ENCODE peak calls at places on chromosomes 16 and 17, in five cellular contexts. One of them, this sample, is unnamed.

GRCh38 chr16:89094252-89094901 is 725 bp downstream of the ACSF3 start:
- ATAC-seq in heart left ventricle: no peak
- ATAC-seq in K562: no peak
- ATAC-seq in A549: peak
- ATAC-seq in HepG2: peak
- ATAC-seq in this sample: no peak

GRCh38 chr16:30115238-30115637 is 1.9 kb upstream of the GDPD3 start:
- ATAC-seq in heart left ventricle: peak
- ATAC-seq in K562: no peak
- ATAC-seq in A549: no peak
- ATAC-seq in HepG2: no peak
- ATAC-seq in this sample: no peak

GRCh38 chr17:74231846-74232713 is 18.7 kb downstream of the TTYH2 start:
- ATAC-seq in heart left ventricle: no peak
- ATAC-seq in K562: no peak
- ATAC-seq in A549: no peak
- ATAC-seq in HepG2: no peak
- ATAC-seq in this sample: no peak

GRCh38 chr16:66440271-66440802 is 13.2 kb downstream of the BEAN1 start:
- ATAC-seq in heart left ventricle: no peak
- ATAC-seq in K562: no peak
- ATAC-seq in A549: no peak
- ATAC-seq in HepG2: no peak
- ATAC-seq in this sample: no peak

GRCh38 chr16:73020409-73020884 is 27.5 kb downstream of the ZFHX3 start:
- ATAC-seq in heart left ventricle: peak
- ATAC-seq in K562: no peak
- ATAC-seq in A549: peak
- ATAC-seq in HepG2: peak
- ATAC-seq in this sample: peak

GRCh38 chr17:57537524-57538410 is 207.3 kb downstream of the CCDC182 start:
- ATAC-seq in heart left ventricle: peak
- ATAC-seq in K562: no peak
- ATAC-seq in A549: no peak
- ATAC-seq in HepG2: peak
- ATAC-seq in this sample: no peak

GRCh38 chr16:17457997-17458396 is 12.8 kb downstream of the XYLT1 start:
- ATAC-seq in heart left ventricle: no peak
- ATAC-seq in K562: no peak
- ATAC-seq in A549: no peak
- ATAC-seq in HepG2: no peak
- ATAC-seq in this sample: no peak

GRCh38 chr17:3794890-3795757 is 5.9 kb downstream of the ITGAE start:
- ATAC-seq in heart left ventricle: no peak
- ATAC-seq in K562: peak
- ATAC-seq in A549: peak
- ATAC-seq in HepG2: peak
- ATAC-seq in this sample: no peak

GRCh38 chr16:53220585-53220984 is 165.8 kb downstream of the CHD9 start:
- ATAC-seq in heart left ventricle: peak
- ATAC-seq in K562: peak
- ATAC-seq in A549: peak
- ATAC-seq in HepG2: peak
- ATAC-seq in this sample: no peak

GRCh38 chr16:502179-502943 is 25.2 kb upstream of the CAPN15 start:
- ATAC-seq in heart left ventricle: peak
- ATAC-seq in K562: peak
- ATAC-seq in A549: peak
- ATAC-seq in HepG2: peak
- ATAC-seq in this sample: no peak

GRCh38 chr16:15976929-15977637 is 27.7 kb downstream of the ABCC1 start:
- ATAC-seq in heart left ventricle: peak
- ATAC-seq in K562: no peak
- ATAC-seq in A549: peak
- ATAC-seq in HepG2: no peak
- ATAC-seq in this sample: peak

GRCh38 chr17:19296786-19297778 is 59.9 kb downstream of the EPN2 start:
- ATAC-seq in heart left ventricle: peak
- ATAC-seq in K562: no peak
- ATAC-seq in A549: no peak
- ATAC-seq in HepG2: no peak
- ATAC-seq in this sample: no peak

GRCh38 chr17:19904924-19905323 is 37.2 kb upstream of the ULK2 start:
- ATAC-seq in heart left ventricle: peak
- ATAC-seq in K562: no peak
- ATAC-seq in A549: no peak
- ATAC-seq in HepG2: no peak
- ATAC-seq in this sample: no peak

GRCh38 chr16:78473031-78473699 is 373.7 kb downstream of the WWOX start:
- ATAC-seq in heart left ventricle: no peak
- ATAC-seq in K562: no peak
- ATAC-seq in A549: no peak
- ATAC-seq in HepG2: peak
- ATAC-seq in this sample: no peak

GRCh38 chr16:67404740-67405226 is 11.5 kb upstream of the TPPP3 start:
- ATAC-seq in heart left ventricle: no peak
- ATAC-seq in K562: no peak
- ATAC-seq in A549: no peak
- ATAC-seq in HepG2: no peak
- ATAC-seq in this sample: no peak

GRCh38 chr16:58462997-58463891 is 36.7 kb upstream of the NDRG4 start:
- ATAC-seq in heart left ventricle: peak
- ATAC-seq in K562: no peak
- ATAC-seq in A549: peak
- ATAC-seq in HepG2: peak
- ATAC-seq in this sample: peak

GRCh38 chr17:27038676-27039075 is 255.2 kb upstream of the WSB1 start:
- ATAC-seq in heart left ventricle: no peak
- ATAC-seq in K562: peak
- ATAC-seq in A549: peak
- ATAC-seq in HepG2: peak
- ATAC-seq in this sample: no peak
- TF ChIP-seq CTCF in heart left ventricle: no peak
- TF ChIP-seq CTCF in K562: peak
- TF ChIP-seq CTCF in A549: peak
- TF ChIP-seq CTCF in HepG2: peak
- TF ChIP-seq CTCF in this sample: no peak

GRCh38 chr17:78395186-78395585 is 16.7 kb downstream of the PGS1 start:
- ATAC-seq in heart left ventricle: no peak
- ATAC-seq in K562: no peak
- ATAC-seq in A549: no peak
- ATAC-seq in HepG2: no peak
- ATAC-seq in this sample: no peak
- TF ChIP-seq POLR2A in heart left ventricle: no peak
- TF ChIP-seq POLR2A in K562: no peak
- TF ChIP-seq POLR2A in A549: no peak
- TF ChIP-seq POLR2A in HepG2: no peak
- TF ChIP-seq POLR2A in this sample: no peak

GRCh38 chr17:60315650-60316049 is 76.3 kb downstream of the USP32 start:
- ATAC-seq in heart left ventricle: no peak
- ATAC-seq in K562: peak
- ATAC-seq in A549: peak
- ATAC-seq in HepG2: peak
- ATAC-seq in this sample: no peak
- TF ChIP-seq CTCF in heart left ventricle: no peak
- TF ChIP-seq CTCF in K562: peak
- TF ChIP-seq CTCF in A549: peak
- TF ChIP-seq CTCF in HepG2: peak
- TF ChIP-seq CTCF in this sample: no peak

GRCh38 chr17:35432176-35433074 is at the start of gene SLFN12:
- ATAC-seq in heart left ventricle: peak
- ATAC-seq in K562: no peak
- ATAC-seq in A549: no peak
- ATAC-seq in HepG2: no peak
- ATAC-seq in this sample: peak
- TF ChIP-seq POLR2A in heart left ventricle: peak
- TF ChIP-seq POLR2A in K562: no peak
- TF ChIP-seq POLR2A in A549: no peak
- TF ChIP-seq POLR2A in HepG2: no peak
- TF ChIP-seq POLR2A in this sample: peak

GRCh38 chr17:68600123-68600880 is 865 bp downstream of the FAM20A start:
- ATAC-seq in heart left ventricle: peak
- ATAC-seq in K562: peak
- ATAC-seq in A549: peak
- ATAC-seq in HepG2: peak
- ATAC-seq in this sample: peak
- TF ChIP-seq CTCF in heart left ventricle: no peak
- TF ChIP-seq CTCF in K562: no peak
- TF ChIP-seq CTCF in A549: peak
- TF ChIP-seq CTCF in HepG2: peak
- TF ChIP-seq CTCF in this sample: peak